ENCODE peak calls at places on chromosomes 16 and 17, in nine cellular contexts. N, U, H, W, R, S, E, T and C are unnamed samples.

GRCh38 chr16:28524544-28525179 is 14.1 kb downstream of the NUPR1 start:
- DNase-seq in E (no peak), H (no peak), U (no peak), T (no peak), S (no peak), W (no peak), N (no peak), R (no peak), C (no peak)

GRCh38 chr17:300881-301280 is 51.7 kb downstream of the RPH3AL start:
- DNase-seq in T (no peak), E (no peak), S (no peak), N (no peak), H (no peak), U (no peak), R (no peak), W (no peak), C (no peak)

GRCh38 chr17:1137465-1137894 is 42.3 kb downstream of the ABR start:
- DNase-seq in W (no peak), R (no peak), H (peak; percentile 20), T (no peak), N (no peak), E (no peak), U (no peak), S (no peak), C (peak; percentile 96)

GRCh38 chr16:24045641-24046040 is 209.9 kb downstream of the PRKCB start:
- DNase-seq in E (no peak), R (no peak), U (no peak), S (peak; percentile 2), N (no peak), H (no peak), W (no peak), T (no peak), C (no peak)

GRCh38 chr17:75308732-75309629 is 19.7 kb upstream of the SLC25A19 start:
- DNase-seq in W (no peak), U (no peak), R (no peak), T (no peak), N (no peak), E (no peak), S (no peak), H (no peak), C (no peak)

GRCh38 chr17:7122386-7122785 is 7.8 kb upstream of the ASGR2 start:
- DNase-seq in U (no peak), E (no peak), S (peak; percentile 17), H (no peak), T (no peak), N (no peak), W (no peak), R (no peak), C (peak; percentile 33)

GRCh38 chr17:76498886-76499667 is 2.1 kb downstream of the RHBDF2 start:
- DNase-seq in W (no peak), S (peak; percentile 57), E (peak; percentile 61), T (no peak), H (no peak), U (no peak), R (no peak), N (no peak), C (no peak)

GRCh38 chr17:73686961-73687360 is 42.7 kb upstream of the SDK2 start:
- DNase-seq in E (no peak), S (no peak), T (no peak), N (no peak), U (no peak), R (no peak), W (no peak), H (no peak), C (no peak)

GRCh38 chr16:8776193-8776592 is 21.2 kb downstream of the TMEM186 start:
- DNase-seq in E (no peak), U (no peak), R (no peak), W (no peak), H (no peak), T (no peak), S (no peak), N (no peak), C (no peak)

GRCh38 chr16:82936941-82937551 is 310.3 kb downstream of the CDH13 start:
- DNase-seq in U (no peak), W (no peak), S (peak; percentile 66), E (no peak), N (peak; percentile 60), R (no peak), H (no peak), T (no peak), C (no peak)

GRCh38 chr16:55668337-55669281 is 12.8 kb downstream of the SLC6A2 start:
- DNase-seq in R (peak; percentile 58), N (peak; percentile 19), W (no peak), T (no peak), E (no peak), H (no peak), S (peak; percentile 72), U (no peak), C (no peak)

GRCh38 chr17:12415031-12415430 is 250.7 kb upstream of the MYOCD start:
- DNase-seq in E (no peak), H (no peak), U (no peak), S (no peak), R (no peak), W (no peak), T (no peak), N (peak; percentile 26), C (no peak)

GRCh38 chr16:67384778-67385510 is 8.4 kb downstream of the TPPP3 start:
- DNase-seq in T (no peak), N (no peak), S (no peak), H (no peak), R (no peak), W (no peak), U (no peak), E (no peak), C (no peak)

GRCh38 chr17:77085916-77086432 is 54.8 kb upstream of the SEC14L1 start:
- DNase-seq in W (no peak), E (no peak), N (no peak), U (no peak), T (no peak), S (no peak), H (no peak), R (no peak), C (peak; percentile 91)

GRCh38 chr16:11107781-11108465 is 148.1 kb downstream of the SOCS1 start:
- DNase-seq in T (no peak), W (no peak), N (no peak), E (no peak), R (no peak), S (no peak), U (no peak), H (no peak), C (no peak)

GRCh38 chr17:17088511-17089205 is 46.4 kb downstream of the MPRIP start:
- DNase-seq in U (no peak), R (no peak), S (peak; percentile 27), T (no peak), W (no peak), H (no peak), N (no peak), E (no peak), C (peak; percentile 8)

GRCh38 chr17:50169121-50169764 is 3.4 kb downstream of the SGCA start:
- DNase-seq in R (no peak), E (peak; percentile 75), T (no peak), W (peak; percentile 76), S (peak; percentile 68), H (peak; percentile 71), N (peak; percentile 63), U (peak; percentile 58), C (peak; percentile 59)

GRCh38 chr17:78013683-78014467 is 55.4 kb downstream of the TNRC6C start:
- DNase-seq in H (peak; percentile 63), T (peak; percentile 74), S (peak; percentile 81), E (peak; percentile 58), N (peak; percentile 60), U (peak; percentile 33), W (peak; percentile 44), R (no peak), C (peak; percentile 69)

GRCh38 chr17:83189673-83190385 is 110.4 kb downstream of the METRNL start:
- DNase-seq in T (peak; percentile 58), E (no peak), S (no peak), W (no peak), H (no peak), U (no peak), R (no peak), N (peak; percentile 87), C (no peak)

GRCh38 chr17:77098884-77099545 is 41.8 kb upstream of the SEC14L1 start:
- DNase-seq in T (peak; percentile 78), R (no peak), E (no peak), W (peak; percentile 78), N (peak; percentile 72), H (no peak), U (no peak), S (peak; percentile 69), C (no peak)

GRCh38 chr17:14298221-14298994 is 2.5 kb upstream of the HS3ST3B1 start:
- DNase-seq in S (no peak), T (no peak), R (no peak), H (no peak), U (no peak), W (no peak), E (no peak), N (no peak), C (no peak)

GRCh38 chr16:912322-912683 is 58.5 kb downstream of the LMF1 start:
- DNase-seq in R (no peak), W (no peak), N (no peak), U (no peak), T (no peak), E (no peak), H (no peak), S (no peak), C (no peak)

GRCh38 chr16:20359997-20360396 is 7.5 kb upstream of the UMOD start:
- DNase-seq in W (no peak), U (no peak), S (no peak), R (no peak), T (no peak), N (peak; percentile 4), H (no peak), E (no peak), C (no peak)

GRCh38 chr16:20904507-20905079 is 4.0 kb downstream of the LYRM1 start:
- DNase-seq in W (peak; percentile 10), U (peak; percentile 20), T (no peak), E (peak; percentile 30), R (no peak), H (peak; percentile 53), N (peak; percentile 84), S (peak; percentile 42), C (peak; percentile 70)

GRCh38 chr17:80861892-80862291 is 129.7 kb upstream of the CHMP6 start:
- DNase-seq in U (peak; percentile 66), W (peak; percentile 43), S (peak; percentile 89), T (no peak), H (no peak), R (no peak), E (no peak), N (no peak), C (no peak)

GRCh38 chr17:47934856-47935255 is 6.5 kb upstream of the PNPO start:
- DNase-seq in R (no peak), H (no peak), S (no peak), T (no peak), U (no peak), E (no peak), N (peak; percentile 97), W (no peak), C (no peak)

GRCh38 chr17:42361781-42362186 is 26.5 kb downstream of the STAT3 start:
- DNase-seq in N (no peak), E (no peak), H (no peak), U (peak; percentile 40), T (no peak), S (no peak), W (no peak), R (no peak), C (no peak)

GRCh38 chr16:22346463-22346862 is 28.0 kb downstream of the CDR2 start:
- DNase-seq in E (no peak), R (no peak), S (no peak), W (no peak), H (no peak), N (no peak), U (no peak), T (no peak), C (no peak)